ENCODE peak calls at places on chromosomes 3 and 15, in four cellular contexts. K is AG04449; B is MM.1S; D is CD4-positive, alpha-beta T cell. R is an unnamed sample.
A peak's percentile ranks its signal among the peaks of the same experiment; 100 is the strongest.

GRCh38 chr3:176697284-176697889 is 499.9 kb downstream of the TBL1XR1 start:
- DNase-seq in B (no peak), D (no peak), K (no peak), R (no peak)

GRCh38 chr3:50264389-50264963 is 4.5 kb upstream of the SEMA3B start:
- DNase-seq in B (no peak), K (peak; percentile 84), D (no peak), R (peak; percentile 51)

GRCh38 chr3:8845641-8846040 is 76.2 kb upstream of the OXTR start:
- DNase-seq in B (no peak), K (no peak), D (no peak), R (no peak)

GRCh38 chr3:139427283-139428060 is 38.0 kb upstream of the COPB2 start:
- DNase-seq in K (peak; percentile 42), B (peak; percentile 76), D (no peak), R (no peak)

GRCh38 chr3:36918050-36918449 is 26.8 kb downstream of the TRANK1 start:
- DNase-seq in D (no peak), B (peak; percentile 65), K (no peak), R (no peak)

GRCh38 chr3:94106268-94106667 is 43.4 kb downstream of the NSUN3 start:
- DNase-seq in B (no peak), K (no peak), D (no peak), R (no peak)

GRCh38 chr3:110708166-110708565 is 363.4 kb upstream of the NECTIN3 start:
- DNase-seq in K (no peak), D (no peak), B (no peak), R (no peak)

GRCh38 chr3:63674586-63674985 is 22.1 kb downstream of the SNTN start:
- DNase-seq in D (no peak), B (no peak), K (no peak), R (no peak)

GRCh38 chr15:101323793-101324505 is 28.9 kb upstream of the SNRPA1 start:
- DNase-seq in B (no peak), D (no peak), K (no peak), R (no peak)

GRCh38 chr3:64599651-64600050 is 88.1 kb downstream of the ADAMTS9 start:
- DNase-seq in D (no peak), K (no peak), B (no peak), R (no peak)

GRCh38 chr3:99250272-99250671 is 348.8 kb upstream of the DCBLD2 start:
- DNase-seq in K (peak; percentile 45), D (no peak), B (no peak), R (no peak)

GRCh38 chr3:178546079-178546478 is 9.8 kb downstream of the KCNMB2 start:
- DNase-seq in D (no peak), B (peak; percentile 76), K (no peak), R (no peak)

GRCh38 chr15:90291679-90292356 is 26.3 kb downstream of the NGRN start:
- DNase-seq in K (no peak), B (peak; percentile 69), D (no peak), R (no peak)

GRCh38 chr3:77686560-77686959 is 646.7 kb downstream of the ROBO2 start:
- DNase-seq in B (no peak), K (no peak), D (no peak), R (no peak)

GRCh38 chr3:100245932-100246331 is 14.9 kb upstream of the TBC1D23 start:
- DNase-seq in K (no peak), D (no peak), B (no peak), R (no peak)

GRCh38 chr3:101519685-101520365 is 6.8 kb upstream of the SENP7 start:
- DNase-seq in D (no peak), B (no peak), K (no peak), R (no peak)

GRCh38 chr3:186406669-186407635 is 44.9 kb upstream of the DGKG start:
- DNase-seq in B (no peak), D (no peak), K (no peak), R (no peak)

GRCh38 chr3:120875989-120876388 is 32.0 kb upstream of the STXBP5L start:
- DNase-seq in B (no peak), D (no peak), K (no peak), R (no peak)

GRCh38 chr3:126846316-126846715 is 136.6 kb upstream of the PLXNA1 start:
- DNase-seq in D (no peak), B (no peak), K (no peak), R (no peak)

GRCh38 chr15:31459011-31459748 is 132.5 kb downstream of the KLF13 start:
- DNase-seq in K (no peak), B (peak; percentile 95), D (no peak), R (no peak)

GRCh38 chr3:69144631-69145244 is 22.3 kb upstream of the LMOD3 start:
- DNase-seq in K (no peak), B (no peak), D (no peak), R (no peak)

GRCh38 chr3:49351521-49352011 is 6.6 kb downstream of the GPX1 start:
- DNase-seq in D (no peak), B (no peak), K (peak; percentile 77), R (no peak)

GRCh38 chr3:30042274-30042859 is 564.0 kb upstream of the TGFBR2 start:
- DNase-seq in B (peak; percentile 61), K (peak; percentile 19), D (peak; percentile 33), R (no peak)

GRCh38 chr3:11634081-11634635 is 9.6 kb downstream of the VGLL4 start:
- DNase-seq in D (peak; percentile 7), K (no peak), B (no peak), R (no peak)

GRCh38 chr3:79767953-79768282 is at the start of gene ROBO1:
- DNase-seq in D (no peak), B (no peak), K (no peak), R (no peak)

GRCh38 chr3:173690542-173690941 is 293.0 kb downstream of the NLGN1 start:
- DNase-seq in K (no peak), B (no peak), D (no peak), R (no peak)

GRCh38 chr3:120791958-120792357 is 49.4 kb downstream of the GTF2E1 start:
- DNase-seq in D (no peak), B (no peak), K (no peak), R (no peak)

GRCh38 chr3:139481116-139481515 is 4.8 kb upstream of the RBP2 start:
- DNase-seq in K (no peak), B (no peak), D (no peak), R (no peak)

GRCh38 chr15:30649952-30650929 is 24.3 kb downstream of the ARHGAP11B start:
- DNase-seq in B (no peak), D (no peak), K (no peak), R (no peak)

GRCh38 chr3:60053518-60054265 is 1003.9 kb upstream of the CFAP20DC start:
- DNase-seq in B (no peak), D (no peak), K (no peak), R (no peak)
- TF ChIP-seq CTCF in B (no peak), D (no peak), K (no peak), R (no peak)

GRCh38 chr15:60672400-60672799 is 193.5 kb upstream of the ICE2 start:
- DNase-seq in K (no peak), D (no peak), B (no peak), R (no peak)
- TF ChIP-seq CTCF in K (no peak), D (peak; percentile 35), B (no peak), R (peak; percentile 61)

GRCh38 chr3:119463171-119464169 is at the start of gene TMEM39A:
- DNase-seq in B (peak; percentile 100), D (peak; percentile 99), K (peak; percentile 89), R (peak; percentile 92)
- TF ChIP-seq CTCF in B (no peak), D (no peak), K (no peak), R (no peak)

DNA sequence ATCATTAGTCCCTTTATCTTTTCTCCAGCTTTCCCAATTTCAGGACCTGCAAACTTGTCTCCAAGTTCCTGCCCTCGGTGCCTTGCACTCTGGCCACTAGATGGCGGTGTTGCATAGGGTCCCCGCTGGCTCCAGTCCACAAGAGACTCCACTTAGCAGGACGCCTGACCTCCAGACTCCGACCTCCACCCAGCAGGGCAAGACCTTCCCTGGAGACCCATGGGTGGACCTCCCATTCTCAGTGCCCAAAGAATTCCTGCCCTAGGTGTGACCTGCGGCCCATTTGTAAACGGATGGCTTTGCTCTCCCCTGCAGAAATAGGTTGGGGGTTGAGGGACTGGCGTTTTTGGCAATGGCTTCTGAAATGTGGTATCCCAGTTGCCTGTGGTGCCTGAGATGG is 82.6 kb downstream of the LSM3 start:
- DNase-seq in B (peak; percentile 58), D (peak; percentile 64), K (no peak), R (peak; percentile 84)
- TF ChIP-seq CTCF in B (peak; percentile 97), D (peak; percentile 100), K (peak; percentile 97), R (peak; percentile 98)

GRCh38 chr15:27485265-27485664 is 514.3 kb downstream of the GABRG3 start:
- DNase-seq in K (no peak), B (no peak), D (no peak), R (no peak)
- TF ChIP-seq CTCF in K (no peak), B (no peak), D (no peak), R (peak; percentile 24)

DNA sequence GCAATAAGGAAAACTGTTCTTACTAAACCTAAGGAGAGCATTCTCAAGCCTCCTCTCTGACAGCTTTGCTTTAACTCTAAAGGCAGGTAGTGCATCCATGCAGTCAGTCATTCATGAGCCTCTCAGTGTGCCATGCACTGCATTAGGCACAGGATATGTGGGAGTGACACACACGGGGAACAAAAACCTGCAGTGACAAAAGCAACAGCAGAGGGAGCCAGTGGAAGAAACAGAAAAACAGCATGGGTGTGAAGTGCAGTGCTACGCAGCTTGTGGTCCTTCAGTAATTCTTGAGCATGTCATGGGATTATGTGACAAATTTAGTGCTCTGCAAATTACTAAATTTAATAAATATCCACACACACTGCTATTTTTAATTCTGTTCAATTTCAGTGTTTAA is 230.7 kb downstream of the BBX start:
- DNase-seq in B (peak; percentile 47), D (no peak), K (no peak), R (no peak)
- TF ChIP-seq CTCF in B (peak; percentile 57), D (no peak), K (peak; percentile 60), R (peak; percentile 67)

R was measured in D721Med.